ENCODE peak calls at places on chromosomes 2 and 18, in five cellular contexts. F is Peyer's patch; W is neural progenitor cell; E is CD8-positive, alpha-beta T cell; Y is HCT116. L is an unnamed sample.
A peak's percentile ranks its signal among the peaks of the same experiment; 100 is the strongest.

GRCh38 chr18:2569338-2570207 is 1.7 kb downstream of the METTL4 start:
- DNase-seq in W (no peak), F (no peak), E (no peak), Y (no peak), L (no peak)

GRCh38 chr2:43605079-43605655 is 9.3 kb upstream of the THADA start:
- DNase-seq in E (no peak), F (no peak), Y (peak; percentile 51), W (peak; percentile 69), L (peak; percentile 32)

GRCh38 chr18:9242987-9243386 is 91.6 kb upstream of the TWSG1 start:
- DNase-seq in F (no peak), W (no peak), E (no peak), Y (no peak), L (no peak)

GRCh38 chr2:214075446-214075845 is 335.4 kb upstream of the VWC2L start:
- DNase-seq in F (no peak), Y (no peak), E (no peak), W (no peak), L (no peak)

GRCh38 chr18:52288403-52289004 is 51.5 kb upstream of the DCC start:
- DNase-seq in F (peak; percentile 54), E (no peak), W (peak; percentile 66), Y (no peak), L (peak; percentile 37)

GRCh38 chr2:66700181-66700686 is 265.3 kb downstream of the MEIS1 start:
- DNase-seq in E (no peak), Y (no peak), F (no peak), W (peak; percentile 33), L (no peak)

GRCh38 chr2:156673271-156673615 is 237.1 kb downstream of the GPD2 start:
- DNase-seq in F (no peak), W (no peak), E (no peak), Y (no peak), L (no peak)

GRCh38 chr2:25257032-25257455 is 84.7 kb downstream of the DNMT3A start:
- DNase-seq in F (no peak), E (no peak), Y (no peak), W (peak; percentile 63), L (peak; percentile 33)

GRCh38 chr2:176115883-176116813 is at the start of gene HOXD10:
- DNase-seq in E (no peak), W (peak; percentile 65), Y (no peak), F (peak; percentile 52), L (no peak)

GRCh38 chr18:7116001-7116831 is 1.4 kb downstream of the LAMA1 start:
- DNase-seq in Y (no peak), F (no peak), E (no peak), W (peak; percentile 90), L (no peak)

GRCh38 chr18:23115683-23116096 is 19.6 kb upstream of the CABLES1 start:
- DNase-seq in E (no peak), F (peak; percentile 69), W (no peak), Y (peak; percentile 54), L (no peak)

GRCh38 chr18:53991202-53991601 is 233.3 kb downstream of the MBD2 start:
- DNase-seq in Y (peak; percentile 45), W (no peak), F (no peak), E (no peak), L (no peak)

GRCh38 chr2:74037379-74037860 is 52.7 kb downstream of the TET3 start:
- DNase-seq in W (no peak), F (no peak), Y (no peak), E (no peak), L (no peak)

GRCh38 chr2:150618215-150618905 is 130.9 kb upstream of the RND3 start:
- DNase-seq in W (no peak), Y (no peak), F (no peak), E (no peak), L (no peak)

GRCh38 chr2:237700583-237701032 is 73.2 kb downstream of the LRRFIP1 start:
- DNase-seq in F (peak; percentile 61), Y (no peak), W (no peak), E (no peak), L (no peak)

GRCh38 chr18:28175047-28175929 is 1.6 kb downstream of the CDH2 start:
- DNase-seq in W (peak; percentile 88), E (no peak), Y (no peak), F (no peak), L (no peak)

GRCh38 chr2:109521233-109521632 is 92.5 kb downstream of the SEPTIN10 start:
- DNase-seq in E (no peak), W (no peak), F (no peak), Y (no peak), L (no peak)

GRCh38 chr2:238912916-238913875 is 65.3 kb downstream of the TWIST2 start:
- DNase-seq in E (no peak), W (no peak), F (peak; percentile 40), Y (no peak), L (no peak)

GRCh38 chr2:200788129-200788718 is 23.5 kb upstream of the BZW1 start:
- DNase-seq in Y (no peak), F (no peak), W (no peak), E (no peak), L (no peak)

GRCh38 chr18:37294951-37295350 is 270.6 kb downstream of the CELF4 start:
- DNase-seq in Y (no peak), E (no peak), F (no peak), W (peak; percentile 85), L (no peak)

GRCh38 chr2:42614838-42615237 is 46.4 kb downstream of the MTA3 start:
- DNase-seq in Y (no peak), F (peak; percentile 53), E (no peak), W (no peak), L (no peak)

GRCh38 chr18:56127322-56128099 is 510.9 kb downstream of the TXNL1 start:
- DNase-seq in W (no peak), Y (no peak), F (no peak), E (no peak), L (no peak)

GRCh38 chr2:69162121-69162520 is 149.1 kb downstream of the ANTXR1 start:
- DNase-seq in F (no peak), Y (no peak), W (no peak), E (no peak), L (no peak)

GRCh38 chr2:230865766-230866703 is 1.3 kb downstream of the ITM2C start:
- DNase-seq in Y (no peak), W (peak; percentile 64), E (no peak), F (peak; percentile 86), L (peak; percentile 47)
- TF ChIP-seq CTCF in Y (no peak), W (peak; percentile 18), E (no peak), F (no peak), L (no peak)

GRCh38 chr2:183267148-183267827 is 143.0 kb downstream of the NUP35 start:
- DNase-seq in F (no peak), E (no peak), W (no peak), Y (no peak), L (no peak)
- H3K27ac ChIP-seq in F (no peak overlapping the region), E (no peak overlapping the region), W (no peak overlapping the region), Y (no peak overlapping the region), L (no peak overlapping the region)

GRCh38 chr2:160407393-160408204 is 86.0 kb downstream of the RBMS1 start:
- DNase-seq in W (peak; percentile 86), F (peak; percentile 72), E (peak; percentile 46), Y (no peak), L (peak; percentile 47)
- H3K4me1 ChIP-seq in W (peaks cover 27% of the 10 kb centered on the region), F (peaks cover 14% of the 10 kb centered on the region), E (peaks cover 72% of the 10 kb centered on the region), Y (peaks cover 11% of the 10 kb centered on the region), L (peaks cover 4% of the 10 kb centered on the region)

GRCh38 chr18:60069145-60069544 is 169.3 kb downstream of the PMAIP1 start:
- DNase-seq in E (no peak), W (no peak), F (no peak), Y (no peak), L (no peak)
- TF ChIP-seq CTCF in E (no peak), W (peak; percentile 13), F (no peak), Y (no peak), L (no peak)

GRCh38 chr2:135271006-135271405 is 218.9 kb downstream of the RAB3GAP1 start:
- DNase-seq in E (no peak), W (no peak), F (no peak), Y (no peak), L (no peak)
- H3K27ac ChIP-seq in E (no peak overlapping the region), W (no peak overlapping the region), F (no peak overlapping the region), Y (no peak overlapping the region), L (no peak overlapping the region)

DNA sequence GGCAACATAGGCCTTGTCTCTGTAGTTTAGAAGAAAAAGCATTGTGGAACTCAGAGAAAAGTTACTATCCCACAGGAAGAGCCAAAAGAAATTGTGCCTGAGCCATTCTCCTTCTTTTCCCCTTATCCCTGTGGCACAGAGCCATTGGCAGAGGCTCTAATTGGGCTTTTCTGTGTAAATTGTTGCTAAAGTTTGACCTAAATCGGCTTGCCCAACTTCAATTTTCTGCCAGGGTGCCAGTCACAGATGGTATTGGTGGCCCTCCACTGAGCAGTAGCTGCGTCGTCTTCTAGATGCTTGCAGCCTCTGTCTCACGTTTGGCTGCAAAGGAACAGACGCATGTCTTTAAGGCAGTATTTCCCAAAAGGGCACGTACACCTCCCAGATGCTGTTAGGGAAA is 30.3 kb downstream of the ZNF532 start:
- DNase-seq in E (no peak), F (peak; percentile 40), Y (no peak), W (no peak), L (no peak)
- H3K4me1 ChIP-seq in E (peaks cover 12% of the 10 kb centered on the region), F (peaks cover 4% of the 10 kb centered on the region), Y (no peaks in the 10 kb centered on the region), W (peaks cover 13% of the 10 kb centered on the region), L (no peaks in the 10 kb centered on the region)

L was measured in body of pancreas.